ENCODE peak calls at places on chromosomes 3 and 15, in six cellular contexts. One of them, this sample, is unnamed.

GRCh38 chr3:142279965-142280590 is 54.7 kb upstream of the GK5 start:
- DNase-seq in HepG2: peak
- DNase-seq in GM12878: peak
- DNase-seq in A549: peak
- DNase-seq in endothelial cell of umbilical vein: peak
- DNase-seq in K562: peak
- DNase-seq in this sample: peak

GRCh38 chr15:77632760-77633133 is at the start of gene LINGO1:
- DNase-seq in K562: peak
- DNase-seq in endothelial cell of umbilical vein: no peak
- DNase-seq in GM12878: no peak
- DNase-seq in HepG2: no peak
- DNase-seq in A549: peak
- DNase-seq in this sample: peak

GRCh38 chr3:42130007-42130328 is 38.8 kb downstream of the TRAK1 start:
- DNase-seq in HepG2: peak
- DNase-seq in endothelial cell of umbilical vein: no peak
- DNase-seq in K562: no peak
- DNase-seq in A549: no peak
- DNase-seq in GM12878: no peak
- DNase-seq in this sample: no peak

GRCh38 chr3:170572665-170573253 is 13.1 kb downstream of the SLC7A14 start:
- DNase-seq in K562: no peak
- DNase-seq in HepG2: no peak
- DNase-seq in A549: no peak
- DNase-seq in endothelial cell of umbilical vein: peak
- DNase-seq in GM12878: peak
- DNase-seq in this sample: peak

GRCh38 chr3:43894176-43895049 is 203.7 kb downstream of the ABHD5 start:
- DNase-seq in HepG2: no peak
- DNase-seq in GM12878: no peak
- DNase-seq in A549: peak
- DNase-seq in K562: peak
- DNase-seq in endothelial cell of umbilical vein: peak
- DNase-seq in this sample: peak

GRCh38 chr3:50333744-50334328 is 5.8 kb upstream of the TUSC2 start:
- DNase-seq in A549: no peak
- DNase-seq in endothelial cell of umbilical vein: peak
- DNase-seq in HepG2: no peak
- DNase-seq in K562: no peak
- DNase-seq in GM12878: no peak
- DNase-seq in this sample: no peak

GRCh38 chr15:49490963-49491362 is 67.9 kb downstream of the FGF7 start:
- DNase-seq in HepG2: no peak
- DNase-seq in A549: no peak
- DNase-seq in GM12878: no peak
- DNase-seq in K562: no peak
- DNase-seq in endothelial cell of umbilical vein: no peak
- DNase-seq in this sample: no peak

GRCh38 chr3:5545719-5546118 is 358.2 kb downstream of the EDEM1 start:
- DNase-seq in HepG2: no peak
- DNase-seq in A549: no peak
- DNase-seq in K562: no peak
- DNase-seq in endothelial cell of umbilical vein: no peak
- DNase-seq in GM12878: no peak
- DNase-seq in this sample: no peak

GRCh38 chr3:105473521-105474223 is 107.0 kb downstream of the ALCAM start:
- DNase-seq in HepG2: no peak
- DNase-seq in endothelial cell of umbilical vein: no peak
- DNase-seq in A549: no peak
- DNase-seq in GM12878: no peak
- DNase-seq in K562: no peak
- DNase-seq in this sample: peak

GRCh38 chr3:193389335-193389734 is 10.8 kb upstream of the ATP13A5 start:
- DNase-seq in endothelial cell of umbilical vein: no peak
- DNase-seq in K562: no peak
- DNase-seq in GM12878: no peak
- DNase-seq in HepG2: no peak
- DNase-seq in A549: no peak
- DNase-seq in this sample: no peak

DNA sequence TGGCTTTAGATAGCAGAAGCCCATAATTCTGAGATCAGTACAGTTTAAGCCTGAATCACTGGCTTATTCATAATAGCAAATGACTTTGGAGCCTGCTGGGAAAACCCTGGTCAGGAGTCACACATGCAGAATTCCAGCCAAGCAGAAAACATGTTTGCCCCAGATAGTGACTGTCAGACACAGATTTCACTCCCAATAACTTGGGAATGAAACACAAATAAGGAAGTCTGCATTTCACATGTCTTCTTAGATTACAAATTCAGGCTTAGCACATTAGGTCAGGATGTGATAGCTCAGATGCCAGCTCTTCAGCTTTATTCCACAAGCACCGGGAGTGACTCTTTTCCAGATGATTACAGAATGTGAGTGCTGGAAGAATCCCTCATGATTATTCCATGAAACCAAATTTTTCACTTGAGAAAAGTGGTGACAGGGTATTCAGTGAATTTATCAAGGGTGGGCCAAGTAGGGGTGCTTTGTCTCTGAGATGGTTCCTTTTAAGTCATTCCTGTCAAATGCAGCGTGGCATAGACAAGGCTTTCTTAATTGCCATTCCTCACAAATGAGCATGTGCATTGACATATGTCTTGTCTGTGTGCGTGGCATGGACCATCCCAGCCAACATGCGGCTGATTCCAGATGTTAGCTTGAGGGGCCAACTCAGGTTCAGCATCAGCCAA is 190.9 kb downstream of the EPHB1 start:
- DNase-seq in GM12878: no peak
- DNase-seq in HepG2: no peak
- DNase-seq in endothelial cell of umbilical vein: no peak
- DNase-seq in A549: no peak
- DNase-seq in K562: no peak
- DNase-seq in this sample: no peak
- TF ChIP-seq MYC in GM12878: no peak
- TF ChIP-seq MYC in HepG2: no peak
- TF ChIP-seq MYC in endothelial cell of umbilical vein: no peak
- TF ChIP-seq MYC in A549: no peak
- TF ChIP-seq MYC in K562: no peak
- TF ChIP-seq MYC in this sample: no peak

DNA sequence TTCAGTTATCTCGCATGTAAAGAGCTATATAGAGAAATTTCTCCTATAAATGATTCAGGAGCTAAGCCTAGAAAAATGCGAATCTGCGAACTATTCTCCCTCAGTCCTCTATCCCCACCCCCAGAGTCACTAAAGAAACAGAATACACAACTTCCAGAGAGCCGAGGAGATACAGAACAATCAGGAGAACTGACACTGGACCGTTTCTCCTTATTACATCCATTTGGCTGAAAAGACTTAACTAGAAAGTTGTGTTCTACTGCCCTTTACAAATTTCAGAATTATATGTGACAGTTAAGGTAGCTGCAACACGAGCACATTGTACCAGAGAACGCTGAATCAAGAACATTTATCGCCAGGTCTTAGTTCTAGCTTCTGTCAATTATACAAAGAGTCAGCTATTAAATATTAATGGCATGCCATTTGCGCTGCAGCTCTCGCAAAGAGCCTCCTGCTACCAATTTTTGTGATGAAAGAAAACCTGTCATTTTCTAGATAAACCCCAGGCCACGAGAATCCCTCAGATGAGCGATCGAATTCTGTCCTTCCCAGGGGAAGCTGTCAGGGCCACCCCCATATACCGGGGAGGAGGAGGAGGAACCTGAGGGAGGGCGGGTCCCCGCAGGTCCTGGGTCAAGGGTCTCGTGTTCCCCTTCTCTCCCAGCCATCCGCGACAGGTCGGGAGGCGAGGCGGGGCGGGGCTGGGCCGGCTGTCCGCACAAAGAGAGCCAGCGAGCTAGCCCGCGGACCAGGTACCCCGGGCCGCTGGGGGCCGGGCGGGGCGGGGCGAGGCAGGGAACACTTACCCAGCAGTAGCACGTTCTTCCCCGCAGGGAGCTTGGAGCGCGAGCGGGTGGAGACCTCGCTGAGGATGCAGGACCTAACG is 875 bp downstream of the DYNC1LI1 start:
- DNase-seq in HepG2: peak
- DNase-seq in GM12878: no peak
- DNase-seq in A549: peak
- DNase-seq in K562: peak
- DNase-seq in endothelial cell of umbilical vein: peak
- DNase-seq in this sample: peak
- TF ChIP-seq CTCF in HepG2: no peak
- TF ChIP-seq CTCF in GM12878: no peak
- TF ChIP-seq CTCF in A549: no peak
- TF ChIP-seq CTCF in K562: no peak
- TF ChIP-seq CTCF in endothelial cell of umbilical vein: no peak
- TF ChIP-seq CTCF in this sample: no peak

DNA sequence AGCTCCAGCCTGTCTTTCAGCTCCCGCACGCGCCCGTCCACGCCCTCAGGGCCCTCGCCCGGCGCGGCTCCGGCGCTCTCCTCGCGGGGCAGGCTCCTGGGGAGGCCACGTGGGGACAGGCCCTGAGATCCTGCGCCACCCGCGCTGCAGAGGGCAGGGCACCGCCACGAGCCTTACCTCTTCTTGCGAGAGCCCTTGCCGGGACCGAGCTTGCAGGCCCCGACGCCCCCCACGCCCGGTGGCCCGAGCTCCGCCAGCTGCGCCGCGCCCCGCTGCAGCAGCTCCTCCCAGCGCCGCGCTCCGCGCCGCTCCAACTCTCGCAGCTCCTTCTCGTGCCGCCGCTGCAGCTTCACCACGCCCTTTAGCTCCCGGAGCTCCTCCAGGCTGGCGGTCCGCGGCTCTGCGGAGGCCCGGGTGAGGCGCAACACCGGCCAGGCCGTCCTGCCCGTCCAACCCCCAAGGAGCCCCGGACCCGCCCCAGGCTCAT is 8.3 kb upstream of the ANKRD63 start:
- DNase-seq in K562: peak
- DNase-seq in GM12878: no peak
- DNase-seq in endothelial cell of umbilical vein: peak
- DNase-seq in HepG2: no peak
- DNase-seq in A549: peak
- DNase-seq in this sample: no peak
- TF ChIP-seq POLR2A in K562: peak
- TF ChIP-seq POLR2A in GM12878: no peak
- TF ChIP-seq POLR2A in endothelial cell of umbilical vein: no peak
- TF ChIP-seq POLR2A in HepG2: no peak
- TF ChIP-seq POLR2A in A549: no peak
- TF ChIP-seq POLR2A in this sample: no peak

GRCh38 chr3:134448664-134449063 is 37.1 kb downstream of the ANAPC13 start:
- DNase-seq in HepG2: no peak
- DNase-seq in K562: no peak
- DNase-seq in A549: no peak
- DNase-seq in endothelial cell of umbilical vein: no peak
- DNase-seq in GM12878: no peak
- DNase-seq in this sample: no peak

GRCh38 chr3:134445095-134445494 is 40.7 kb downstream of the ANAPC13 start:
- DNase-seq in GM12878: no peak
- DNase-seq in HepG2: no peak
- DNase-seq in K562: no peak
- DNase-seq in endothelial cell of umbilical vein: no peak
- DNase-seq in A549: no peak
- DNase-seq in this sample: no peak

GRCh38 chr3:134446800-134447199 is 39.0 kb downstream of the ANAPC13 start:
- DNase-seq in endothelial cell of umbilical vein: peak
- DNase-seq in GM12878: no peak
- DNase-seq in K562: no peak
- DNase-seq in HepG2: no peak
- DNase-seq in A549: no peak
- DNase-seq in this sample: peak

GRCh38 chr3:134447371-134447770 is 38.4 kb downstream of the ANAPC13 start:
- DNase-seq in endothelial cell of umbilical vein: peak
- DNase-seq in HepG2: no peak
- DNase-seq in K562: no peak
- DNase-seq in A549: no peak
- DNase-seq in GM12878: no peak
- DNase-seq in this sample: no peak

DNA sequence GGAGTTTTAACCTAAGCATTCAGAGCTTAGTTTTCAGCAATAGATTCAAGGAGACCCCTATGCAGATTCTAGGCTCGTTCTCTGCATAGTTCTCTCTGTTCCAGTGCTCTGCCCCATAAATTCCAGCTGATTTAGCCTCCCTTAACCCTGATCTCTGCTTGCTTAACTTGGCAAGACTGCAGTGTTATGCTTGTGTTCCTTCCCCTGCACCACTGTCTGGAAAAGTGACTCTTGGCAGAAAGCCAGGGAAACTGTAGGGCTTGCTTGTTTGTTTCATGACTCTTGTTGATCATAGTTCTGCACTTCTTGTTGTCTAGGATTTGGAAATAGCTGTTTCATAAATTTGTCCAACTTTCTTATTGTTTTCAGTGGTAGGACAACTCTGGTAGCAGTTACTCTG is 40.2 kb downstream of the ANAPC13 start:
- DNase-seq in A549: no peak
- DNase-seq in GM12878: no peak
- DNase-seq in HepG2: no peak
- DNase-seq in K562: no peak
- DNase-seq in endothelial cell of umbilical vein: peak
- DNase-seq in this sample: no peak
- TF ChIP-seq MYC in A549: no peak
- TF ChIP-seq MYC in GM12878: no peak
- TF ChIP-seq MYC in HepG2: no peak
- TF ChIP-seq MYC in K562: no peak
- TF ChIP-seq MYC in endothelial cell of umbilical vein: no peak
- TF ChIP-seq MYC in this sample: no peak

GRCh38 chr15:55526559-55527036 is 18.6 kb upstream of the DNAAF4 start:
- DNase-seq in A549: peak
- DNase-seq in endothelial cell of umbilical vein: peak
- DNase-seq in HepG2: peak
- DNase-seq in GM12878: no peak
- DNase-seq in K562: peak
- DNase-seq in this sample: peak
- TF ChIP-seq CTCF in A549: peak
- TF ChIP-seq CTCF in endothelial cell of umbilical vein: peak
- TF ChIP-seq CTCF in HepG2: peak
- TF ChIP-seq CTCF in GM12878: peak
- TF ChIP-seq CTCF in K562: peak
- TF ChIP-seq CTCF in this sample: peak

DNA sequence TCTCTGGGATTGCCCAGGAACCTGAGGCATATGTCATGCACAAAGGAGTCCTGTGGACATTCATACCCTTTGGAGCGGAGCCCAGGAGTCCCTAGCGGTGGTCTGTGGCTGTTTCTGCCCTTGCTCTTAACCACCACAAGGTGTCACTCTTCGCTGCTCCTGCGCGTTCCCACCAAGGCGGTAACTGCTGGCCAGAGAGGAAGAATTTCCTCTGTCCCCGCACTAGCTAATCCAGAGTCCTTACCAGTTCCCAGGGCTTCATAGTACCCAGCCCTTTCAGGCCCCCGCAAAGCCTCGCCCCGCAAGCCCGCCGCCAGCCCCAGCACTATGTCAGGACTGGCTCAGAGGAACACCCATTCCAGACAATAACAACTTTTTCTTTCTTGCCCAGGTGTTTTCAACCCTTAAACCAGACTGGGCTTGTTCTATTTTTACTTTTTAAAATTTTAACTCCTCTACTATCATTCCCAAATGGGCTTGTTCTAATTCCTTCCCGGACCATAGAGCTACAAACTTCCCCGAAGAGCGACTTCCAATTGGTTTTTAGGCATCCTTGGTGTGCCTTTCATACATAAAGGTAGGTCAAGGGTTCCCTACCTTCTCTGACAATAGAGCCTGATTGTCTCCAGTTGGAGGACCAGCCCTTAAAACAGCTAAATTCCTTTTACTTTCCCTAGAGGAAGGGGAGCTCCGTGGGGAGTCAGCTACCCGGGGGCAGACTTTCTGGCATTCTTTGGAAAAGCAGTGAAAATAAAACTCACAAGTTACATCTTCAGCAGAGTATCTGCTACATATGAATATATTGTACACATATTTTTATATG is 31.8 kb upstream of the ZNF774 start:
- DNase-seq in A549: peak
- DNase-seq in K562: peak
- DNase-seq in GM12878: peak
- DNase-seq in HepG2: peak
- DNase-seq in endothelial cell of umbilical vein: peak
- DNase-seq in this sample: peak
- TF ChIP-seq POLR2A in A549: no peak
- TF ChIP-seq POLR2A in K562: no peak
- TF ChIP-seq POLR2A in GM12878: no peak
- TF ChIP-seq POLR2A in HepG2: no peak
- TF ChIP-seq POLR2A in endothelial cell of umbilical vein: no peak
- TF ChIP-seq POLR2A in this sample: no peak

This sample was measured in NB4.